ENCODE peak calls at places on chromosomes 4 and X, in five cellular contexts. T, D, K, Z and J are unnamed samples. For H3K36me3, the result is how much of the 10 kb centered on the place peaks cover.

GRCh38 chr4:144611850-144612249 is 34.1 kb upstream of the HHIP start:
- DNase-seq in T (no peak), D (no peak), K (no peak), Z (no peak), J (no peak)

GRCh38 chr4:87781569-87781968 is 17.8 kb upstream of the IBSP start:
- DNase-seq in T (no peak), D (no peak), K (no peak), Z (no peak), J (no peak)

GRCh38 chrX:134369576-134369975 is 90.4 kb upstream of the HPRT1 start:
- DNase-seq in T (no peak), D (no peak), K (no peak), Z (no peak), J (no peak)

GRCh38 chr4:131419147-131419546 is 1729.9 kb upstream of the PCDH10 start:
- DNase-seq in T (no peak), D (no peak), K (no peak), Z (no peak), J (no peak)

GRCh38 chr4:184475096-184475461 is 729 bp upstream of the IRF2 start:
- DNase-seq in T (no peak), D (peak), K (peak), Z (no peak), J (peak)

GRCh38 chrX:124328765-124329164 is 3.7 kb upstream of the TEX13D start:
- DNase-seq in T (no peak), D (no peak), K (no peak), Z (no peak), J (no peak)

GRCh38 chr4:73257995-73258667 is 467 bp downstream of the ANKRD17 start:
- DNase-seq in T (peak), D (peak), K (peak), Z (no peak), J (peak)

GRCh38 chr4:180086480-180087170 is 2156.6 kb upstream of the TENM3 start:
- DNase-seq in T (no peak), D (no peak), K (no peak), Z (no peak), J (no peak)

GRCh38 chrX:15953801-15954200 is 99.2 kb upstream of the AP1S2 start:
- DNase-seq in T (no peak), D (no peak), K (no peak), Z (no peak), J (no peak)

GRCh38 chr4:23819041-23819511 is 70.8 kb downstream of the PPARGC1A start:
- DNase-seq in T (no peak), D (peak), K (no peak), Z (no peak), J (no peak)

GRCh38 chr4:98446499-98447375 is 185.6 kb downstream of the RAP1GDS1 start:
- DNase-seq in T (no peak), D (peak), K (no peak), Z (no peak), J (no peak)

GRCh38 chrX:112841820-112842157 is 1.2 kb upstream of the AMOT start:
- DNase-seq in T (no peak), D (no peak), K (no peak), Z (no peak), J (no peak)

GRCh38 chrX:152917969-152918579 is 20.2 kb downstream of the ZNF185 start:
- DNase-seq in T (no peak), D (no peak), K (no peak), Z (no peak), J (no peak)

GRCh38 chrX:128901018-128901417 is 622.3 kb downstream of the SMARCA1 start:
- DNase-seq in T (no peak), D (no peak), K (no peak), Z (no peak), J (no peak)
- TF ChIP-seq CTCF in T (no peak), D (no peak), K (no peak), Z (no peak), J (no peak)

DNA sequence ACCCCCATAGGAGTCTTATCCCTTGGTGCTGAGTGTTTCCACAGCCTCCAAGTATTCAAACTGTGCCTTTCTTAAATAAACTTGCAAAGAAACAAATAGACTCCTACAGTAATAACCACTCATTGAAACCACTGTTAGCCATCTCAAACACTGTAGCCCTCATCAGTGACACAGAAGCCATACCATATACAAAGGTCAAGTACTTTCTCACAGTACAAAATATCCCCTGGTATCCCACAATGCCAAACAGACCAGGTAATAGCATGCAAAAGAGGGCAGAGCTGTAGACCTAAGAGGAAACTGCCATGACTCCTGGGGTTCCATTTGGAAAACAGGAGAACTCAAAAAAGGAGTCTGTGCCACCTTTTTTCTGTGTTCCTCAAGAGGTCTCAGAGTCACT is 173.8 kb upstream of the PPP1R2C start:
- DNase-seq in T (no peak), D (no peak), K (no peak), Z (no peak), J (no peak)
- H3K36me3 ChIP-seq in T (under half), D (under half), K (under half), Z (under half), J (under half)

GRCh38 chr4:176191974-176192373 is 3.4 kb downstream of the SPATA4 start:
- DNase-seq in T (no peak), D (no peak), K (no peak), Z (no peak), J (no peak)
- TF ChIP-seq CTCF in T (no peak), D (no peak), K (no peak), Z (no peak), J (no peak)

GRCh38 chr4:85491527-85491926 is 16.6 kb downstream of the ARHGAP24 start:
- DNase-seq in T (no peak), D (no peak), K (no peak), Z (no peak), J (no peak)
- H3K36me3 ChIP-seq in T (under half), D (under half), K (under half), Z (under half), J (under half)

GRCh38 chrX:69243276-69243675 is 78.0 kb upstream of the PJA1 start:
- DNase-seq in T (no peak), D (no peak), K (no peak), Z (no peak), J (no peak)
- TF ChIP-seq CTCF in T (no peak), D (no peak), K (no peak), Z (no peak), J (no peak)

DNA sequence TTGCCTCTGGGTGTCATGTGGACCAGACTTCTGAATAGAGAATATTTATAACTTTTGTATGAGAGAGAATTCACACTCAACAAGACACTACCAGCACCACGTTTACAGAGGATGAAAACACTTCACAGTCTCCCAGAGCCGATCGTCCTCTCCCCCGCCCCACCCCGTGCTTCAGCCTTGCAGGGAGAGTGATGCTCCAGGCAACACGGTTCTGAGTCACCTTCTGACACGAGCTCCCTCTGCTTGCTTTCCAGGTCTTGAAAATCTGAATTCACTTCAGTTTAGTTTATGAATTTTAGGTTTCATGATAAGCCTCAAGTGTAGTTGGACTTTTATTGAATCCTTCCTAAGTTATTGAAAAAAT is 59.8 kb downstream of the CPLX1 start:
- DNase-seq in T (no peak), D (peak), K (no peak), Z (no peak), J (no peak)
- H3K36me3 ChIP-seq in T (under half), D (half or more), K (under half), Z (half or more), J (half or more)

GRCh38 chr4:16505726-16506125 is 279.5 kb upstream of the TAPT1 start:
- DNase-seq in T (no peak), D (peak), K (no peak), Z (no peak), J (no peak)
- TF ChIP-seq CTCF in T (no peak), D (peak), K (peak), Z (no peak), J (no peak)